ENCODE peak calls at places on chromosomes 4 and X, in six cellular contexts. One of them, this sample, is unnamed.

GRCh38 chrX:71541546-71542022 is 8.7 kb downstream of the OGT start:
- DNase-seq in ureter: no peak
- DNase-seq in pulmonary artery endothelial cell: no peak
- DNase-seq in GM13976: no peak
- DNase-seq in progenitor cell of endocrine pancreas: no peak
- DNase-seq in GM23248: peak
- DNase-seq in this sample: no peak

GRCh38 chr4:105002278-105002677 is 144.4 kb upstream of the TET2 start:
- DNase-seq in GM13976: no peak
- DNase-seq in pulmonary artery endothelial cell: no peak
- DNase-seq in GM23248: no peak
- DNase-seq in ureter: no peak
- DNase-seq in progenitor cell of endocrine pancreas: no peak
- DNase-seq in this sample: no peak

GRCh38 chr4:16505726-16506125 is 279.5 kb upstream of the TAPT1 start:
- DNase-seq in GM13976: no peak
- DNase-seq in progenitor cell of endocrine pancreas: no peak
- DNase-seq in GM23248: peak
- DNase-seq in pulmonary artery endothelial cell: no peak
- DNase-seq in ureter: no peak
- DNase-seq in this sample: no peak

GRCh38 chrX:65920620-65921019 is 119.3 kb downstream of the VSIG4 start:
- DNase-seq in GM23248: no peak
- DNase-seq in GM13976: no peak
- DNase-seq in ureter: no peak
- DNase-seq in pulmonary artery endothelial cell: no peak
- DNase-seq in progenitor cell of endocrine pancreas: no peak
- DNase-seq in this sample: no peak

GRCh38 chrX:9662148-9662547 is 103.5 kb downstream of the GPR143 start:
- DNase-seq in pulmonary artery endothelial cell: peak
- DNase-seq in progenitor cell of endocrine pancreas: no peak
- DNase-seq in GM23248: peak
- DNase-seq in GM13976: no peak
- DNase-seq in ureter: no peak
- DNase-seq in this sample: no peak

GRCh38 chrX:129954804-129955203 is 27.6 kb upstream of the BCORL1 start:
- DNase-seq in ureter: no peak
- DNase-seq in GM23248: no peak
- DNase-seq in GM13976: no peak
- DNase-seq in pulmonary artery endothelial cell: no peak
- DNase-seq in progenitor cell of endocrine pancreas: no peak
- DNase-seq in this sample: no peak

GRCh38 chrX:20442597-20442996 is 175.9 kb upstream of the RPS6KA3 start:
- DNase-seq in GM23248: peak
- DNase-seq in ureter: peak
- DNase-seq in GM13976: peak
- DNase-seq in progenitor cell of endocrine pancreas: peak
- DNase-seq in pulmonary artery endothelial cell: peak
- DNase-seq in this sample: no peak

GRCh38 chr4:10947898-10948297 is 263.3 kb upstream of the CLNK start:
- DNase-seq in GM13976: no peak
- DNase-seq in GM23248: no peak
- DNase-seq in ureter: no peak
- DNase-seq in pulmonary artery endothelial cell: no peak
- DNase-seq in progenitor cell of endocrine pancreas: no peak
- DNase-seq in this sample: no peak

GRCh38 chrX:23434356-23434884 is 99.8 kb downstream of the PTCHD1 start:
- DNase-seq in progenitor cell of endocrine pancreas: no peak
- DNase-seq in GM13976: no peak
- DNase-seq in pulmonary artery endothelial cell: no peak
- DNase-seq in GM23248: peak
- DNase-seq in ureter: peak
- DNase-seq in this sample: no peak

GRCh38 chr4:125529071-125529470 is 214.3 kb downstream of the FAT4 start:
- DNase-seq in GM13976: no peak
- DNase-seq in pulmonary artery endothelial cell: no peak
- DNase-seq in GM23248: no peak
- DNase-seq in ureter: no peak
- DNase-seq in progenitor cell of endocrine pancreas: no peak
- DNase-seq in this sample: no peak

GRCh38 chr4:20687894-20688293 is 12.4 kb upstream of the PACRGL start:
- DNase-seq in ureter: no peak
- DNase-seq in pulmonary artery endothelial cell: no peak
- DNase-seq in GM23248: peak
- DNase-seq in progenitor cell of endocrine pancreas: no peak
- DNase-seq in GM13976: no peak
- DNase-seq in this sample: no peak

GRCh38 chr4:158122501-158122900 is 50.3 kb downstream of the GASK1B start:
- DNase-seq in GM13976: no peak
- DNase-seq in GM23248: peak
- DNase-seq in progenitor cell of endocrine pancreas: no peak
- DNase-seq in pulmonary artery endothelial cell: no peak
- DNase-seq in ureter: no peak
- DNase-seq in this sample: no peak

GRCh38 chrX:133699023-133699728 is 283.9 kb upstream of the GPC4 start:
- DNase-seq in pulmonary artery endothelial cell: no peak
- DNase-seq in progenitor cell of endocrine pancreas: no peak
- DNase-seq in GM23248: no peak
- DNase-seq in GM13976: no peak
- DNase-seq in ureter: no peak
- DNase-seq in this sample: no peak

GRCh38 chr4:15147709-15148651 is 145.7 kb downstream of the CPEB2 start:
- DNase-seq in progenitor cell of endocrine pancreas: no peak
- DNase-seq in GM13976: no peak
- DNase-seq in pulmonary artery endothelial cell: no peak
- DNase-seq in GM23248: peak
- DNase-seq in ureter: no peak
- DNase-seq in this sample: no peak

GRCh38 chr4:24160358-24160757 is 270.5 kb upstream of the PPARGC1A start:
- DNase-seq in ureter: no peak
- DNase-seq in GM13976: no peak
- DNase-seq in progenitor cell of endocrine pancreas: no peak
- DNase-seq in pulmonary artery endothelial cell: no peak
- DNase-seq in GM23248: no peak
- DNase-seq in this sample: no peak

GRCh38 chr4:183355405-183355804 is 33.2 kb upstream of the CLDN24 start:
- DNase-seq in pulmonary artery endothelial cell: peak
- DNase-seq in GM13976: no peak
- DNase-seq in progenitor cell of endocrine pancreas: no peak
- DNase-seq in ureter: no peak
- DNase-seq in GM23248: peak
- DNase-seq in this sample: no peak

GRCh38 chrX:57918750-57919436 is 8.6 kb upstream of the ZXDA start:
- DNase-seq in progenitor cell of endocrine pancreas: no peak
- DNase-seq in GM13976: no peak
- DNase-seq in pulmonary artery endothelial cell: no peak
- DNase-seq in GM23248: peak
- DNase-seq in ureter: no peak
- DNase-seq in this sample: no peak

GRCh38 chr4:89056953-89057398 is at the start of gene FAM13A:
- DNase-seq in GM23248: peak
- DNase-seq in pulmonary artery endothelial cell: peak
- DNase-seq in progenitor cell of endocrine pancreas: peak
- DNase-seq in ureter: peak
- DNase-seq in GM13976: no peak
- DNase-seq in this sample: peak

GRCh38 chr4:26088433-26088928 is 174.5 kb downstream of the SMIM20 start:
- DNase-seq in GM23248: peak
- DNase-seq in pulmonary artery endothelial cell: no peak
- DNase-seq in ureter: no peak
- DNase-seq in progenitor cell of endocrine pancreas: no peak
- DNase-seq in GM13976: no peak
- DNase-seq in this sample: peak

GRCh38 chr4:124640037-124640730 is 72.3 kb downstream of the ANKRD50 start:
- DNase-seq in progenitor cell of endocrine pancreas: no peak
- DNase-seq in pulmonary artery endothelial cell: peak
- DNase-seq in GM13976: no peak
- DNase-seq in ureter: no peak
- DNase-seq in GM23248: peak
- DNase-seq in this sample: no peak

GRCh38 chr4:16532240-16532990 is 306.1 kb upstream of the TAPT1 start:
- DNase-seq in pulmonary artery endothelial cell: peak
- DNase-seq in progenitor cell of endocrine pancreas: no peak
- DNase-seq in GM13976: no peak
- DNase-seq in ureter: no peak
- DNase-seq in GM23248: peak
- DNase-seq in this sample: no peak

GRCh38 chrX:45628041-45628440 is 427.4 kb upstream of the DIPK2B start:
- DNase-seq in GM23248: peak
- DNase-seq in GM13976: no peak
- DNase-seq in ureter: no peak
- DNase-seq in progenitor cell of endocrine pancreas: no peak
- DNase-seq in pulmonary artery endothelial cell: no peak
- DNase-seq in this sample: no peak

GRCh38 chr4:150080875-150081274 is 2.6 kb downstream of the DCLK2 start:
- DNase-seq in progenitor cell of endocrine pancreas: no peak
- DNase-seq in GM23248: no peak
- DNase-seq in pulmonary artery endothelial cell: no peak
- DNase-seq in ureter: no peak
- DNase-seq in GM13976: no peak
- DNase-seq in this sample: no peak

GRCh38 chr4:10611673-10612072 is 72.9 kb downstream of the CLNK start:
- DNase-seq in ureter: no peak
- DNase-seq in GM13976: no peak
- DNase-seq in progenitor cell of endocrine pancreas: no peak
- DNase-seq in pulmonary artery endothelial cell: peak
- DNase-seq in GM23248: peak
- DNase-seq in this sample: no peak

GRCh38 chrX:10310502-10310901 is 153.7 kb downstream of the CLCN4 start:
- DNase-seq in progenitor cell of endocrine pancreas: no peak
- DNase-seq in pulmonary artery endothelial cell: no peak
- DNase-seq in ureter: no peak
- DNase-seq in GM13976: no peak
- DNase-seq in GM23248: no peak
- DNase-seq in this sample: no peak

GRCh38 chrX:68365356-68365755 is 67.9 kb downstream of the OPHN1 start:
- DNase-seq in GM13976: no peak
- DNase-seq in GM23248: no peak
- DNase-seq in pulmonary artery endothelial cell: no peak
- DNase-seq in ureter: no peak
- DNase-seq in progenitor cell of endocrine pancreas: no peak
- DNase-seq in this sample: no peak

GRCh38 chr4:113349400-113349799 is 299.9 kb downstream of the ANK2 start:
- DNase-seq in progenitor cell of endocrine pancreas: no peak
- DNase-seq in GM13976: no peak
- DNase-seq in pulmonary artery endothelial cell: peak
- DNase-seq in ureter: no peak
- DNase-seq in GM23248: no peak
- DNase-seq in this sample: no peak

GRCh38 chr4:127212269-127212580 is 420.5 kb upstream of the INTU start:
- DNase-seq in GM23248: peak
- DNase-seq in progenitor cell of endocrine pancreas: no peak
- DNase-seq in GM13976: no peak
- DNase-seq in pulmonary artery endothelial cell: no peak
- DNase-seq in ureter: no peak
- DNase-seq in this sample: no peak

GRCh38 chrX:18696653-18697052 is 10.8 kb upstream of the PPEF1 start:
- DNase-seq in GM23248: no peak
- DNase-seq in GM13976: no peak
- DNase-seq in ureter: no peak
- DNase-seq in progenitor cell of endocrine pancreas: no peak
- DNase-seq in pulmonary artery endothelial cell: no peak
- DNase-seq in this sample: no peak

GRCh38 chr4:8410641-8411271 is 29.8 kb downstream of the ACOX3 start:
- DNase-seq in GM13976: no peak
- DNase-seq in GM23248: peak
- DNase-seq in ureter: no peak
- DNase-seq in progenitor cell of endocrine pancreas: peak
- DNase-seq in pulmonary artery endothelial cell: peak
- DNase-seq in this sample: no peak

GRCh38 chr4:8157944-8158709 is 486 bp downstream of the ABLIM2 start:
- DNase-seq in ureter: no peak
- DNase-seq in GM13976: no peak
- DNase-seq in pulmonary artery endothelial cell: no peak
- DNase-seq in progenitor cell of endocrine pancreas: no peak
- DNase-seq in GM23248: peak
- DNase-seq in this sample: no peak